ENCODE peak calls at places on chromosomes 12 and 14, in ten cellular contexts. T, A, H, C, Y, W, Q, N, P and J are unnamed samples.

GRCh38 chr14:106010783-106011182 is 484.4 kb downstream of the TMEM121 start:
- DNase-seq in T (no peak), A (no peak), H (no peak), C (no peak), Y (no peak), W (no peak), Q (no peak), N (no peak), P (no peak), J (no peak)

GRCh38 chr12:30822385-30823139 is 67.8 kb upstream of the CAPRIN2 start:
- DNase-seq in T (peak), A (peak), H (peak), C (peak), Y (peak), W (peak), Q (peak), N (peak), P (peak), J (peak)

GRCh38 chr12:6612247-6612646 is 5.1 kb upstream of the CHD4 start:
- DNase-seq in T (no peak), A (no peak), H (no peak), C (no peak), Y (no peak), W (no peak), Q (no peak), N (no peak), P (no peak), J (no peak)

GRCh38 chr12:57063991-57064725 is 14.2 kb upstream of the MYO1A start:
- DNase-seq in T (no peak), A (no peak), H (no peak), C (no peak), Y (no peak), W (no peak), Q (no peak), N (no peak), P (no peak), J (no peak)

GRCh38 chr12:94971923-94972322 is 31.6 kb downstream of the NDUFA12 start:
- DNase-seq in T (no peak), A (no peak), H (no peak), C (no peak), Y (no peak), W (no peak), Q (no peak), N (no peak), P (no peak), J (no peak)

GRCh38 chr12:42507031-42507430 is 82.5 kb downstream of the PRICKLE1 start:
- DNase-seq in T (no peak), A (no peak), H (no peak), C (no peak), Y (no peak), W (no peak), Q (no peak), N (no peak), P (no peak), J (no peak)

GRCh38 chr12:65825573-65826512 is 1.6 kb downstream of the HMGA2 start:
- DNase-seq in T (peak), A (no peak), H (peak), C (peak), Y (peak), W (no peak), Q (no peak), N (peak), P (no peak), J (peak)

GRCh38 chr12:7859552-7859951 is 13.2 kb downstream of the SLC2A14 start:
- DNase-seq in T (no peak), A (no peak), H (no peak), C (no peak), Y (no peak), W (no peak), Q (no peak), N (no peak), P (no peak), J (no peak)

GRCh38 chr12:107369679-107370078 is 276.3 kb upstream of the CRY1 start:
- DNase-seq in T (no peak), A (no peak), H (no peak), C (no peak), Y (no peak), W (no peak), Q (no peak), N (no peak), P (no peak), J (no peak)

GRCh38 chr12:49518914-49519573 is 19.8 kb upstream of the KCNH3 start:
- DNase-seq in T (no peak), A (no peak), H (no peak), C (no peak), Y (no peak), W (no peak), Q (no peak), N (no peak), P (no peak), J (no peak)

GRCh38 chr12:49524660-49525324 is 14.0 kb upstream of the KCNH3 start:
- DNase-seq in T (no peak), A (no peak), H (no peak), C (peak), Y (no peak), W (no peak), Q (no peak), N (no peak), P (no peak), J (no peak)

GRCh38 chr12:49515266-49515665 is 23.6 kb upstream of the KCNH3 start:
- DNase-seq in T (no peak), A (no peak), H (no peak), C (no peak), Y (no peak), W (no peak), Q (no peak), N (no peak), P (no peak), J (no peak)

GRCh38 chr12:49521391-49521790 is 17.4 kb upstream of the KCNH3 start:
- DNase-seq in T (no peak), A (no peak), H (no peak), C (no peak), Y (no peak), W (no peak), Q (no peak), N (no peak), P (no peak), J (no peak)

DNA sequence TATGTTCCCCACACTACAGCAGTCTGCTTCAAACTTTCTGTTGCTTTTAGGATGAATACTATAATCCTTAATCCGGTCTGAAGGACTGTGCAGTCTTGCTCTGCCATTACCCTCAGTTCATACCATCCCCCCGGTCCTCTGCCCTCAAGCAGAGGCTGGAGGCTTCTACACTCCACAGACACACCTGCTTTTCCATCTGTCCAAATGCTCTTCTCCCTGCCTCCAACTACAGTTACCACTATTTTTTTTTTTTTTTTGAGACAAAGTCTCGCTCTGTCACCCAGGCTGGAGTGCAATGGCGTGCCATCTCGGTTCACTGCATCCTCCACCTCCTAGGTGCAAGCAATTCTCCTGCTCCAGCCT is 19.3 kb upstream of the KCNH3 start:
- DNase-seq in T (no peak), A (no peak), H (no peak), C (no peak), Y (no peak), W (no peak), Q (no peak), N (no peak), P (no peak), J (no peak)
- H3K4me3 ChIP-seq in T (no peak), A (no peak), H (no peak), C (no peak), Y (no peak), W (no peak), Q (no peak), N (no peak), P (no peak), J (no peak)

DNA sequence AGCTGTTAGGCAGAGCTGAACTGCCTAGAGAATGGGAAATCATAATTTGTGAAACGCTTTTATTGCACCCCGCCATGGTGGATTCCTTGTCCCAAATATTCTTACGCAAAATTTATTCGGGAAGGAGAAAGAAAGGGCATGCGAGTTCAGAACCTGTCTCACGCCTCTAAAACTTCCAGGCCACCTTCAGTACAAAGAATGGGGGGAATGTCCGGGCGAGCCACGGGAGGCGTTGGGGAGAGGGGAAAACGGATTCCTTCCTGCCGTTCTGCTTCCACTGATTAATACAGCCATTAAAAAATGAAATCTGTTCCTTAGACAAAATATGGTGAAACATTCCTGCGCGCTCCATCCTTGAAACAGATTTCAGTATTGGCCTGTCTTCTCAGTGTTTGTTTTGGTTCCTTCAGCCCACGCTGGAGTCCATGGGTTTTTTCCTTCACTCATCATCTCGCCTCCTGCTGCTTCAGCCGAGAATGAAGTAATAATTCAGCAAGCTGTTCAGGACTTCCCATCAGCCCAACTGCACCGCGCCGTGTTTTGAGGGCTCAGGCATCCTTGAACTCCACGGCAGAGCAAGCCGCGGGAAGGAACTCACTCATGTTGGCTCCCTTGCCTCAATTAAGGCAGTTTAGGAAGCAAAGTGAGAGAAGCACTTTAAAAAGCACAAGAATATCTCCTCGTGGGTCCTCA is 47.7 kb upstream of the CDKN3 start:
- DNase-seq in T (peak), A (peak), H (no peak), C (no peak), Y (peak), W (no peak), Q (no peak), N (no peak), P (no peak), J (no peak)
- TF ChIP-seq CTCF in T (no peak), A (no peak), H (no peak), C (no peak), Y (no peak), W (no peak), Q (no peak), N (no peak), P (no peak), J (no peak)

DNA sequence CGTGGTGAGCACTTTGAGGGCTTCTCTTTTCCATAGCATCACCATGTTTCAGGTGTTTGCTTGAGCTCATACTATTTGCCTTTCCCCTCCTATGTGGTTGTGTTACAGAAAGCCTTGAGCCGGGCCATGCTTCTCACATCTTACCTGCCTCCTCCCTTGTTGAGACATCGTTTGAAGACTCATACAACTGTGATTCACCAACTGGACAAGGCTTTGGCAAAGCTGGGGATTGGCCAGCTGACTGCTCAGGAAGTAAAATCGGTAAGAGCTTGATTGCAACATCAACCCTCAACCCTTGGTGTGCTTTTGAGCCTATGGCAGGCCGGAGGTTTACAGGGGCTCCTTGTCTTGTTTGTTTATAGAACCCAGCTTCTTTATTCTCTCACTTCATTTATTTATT is 8.1 kb downstream of the LETMD1 start:
- DNase-seq in T (no peak), A (no peak), H (no peak), C (peak), Y (no peak), W (no peak), Q (no peak), N (no peak), P (no peak), J (no peak)
- H3K27ac ChIP-seq in T (no peak), A (no peak), H (no peak), C (no peak), Y (no peak), W (no peak), Q (no peak), N (no peak), P (no peak), J (no peak)

DNA sequence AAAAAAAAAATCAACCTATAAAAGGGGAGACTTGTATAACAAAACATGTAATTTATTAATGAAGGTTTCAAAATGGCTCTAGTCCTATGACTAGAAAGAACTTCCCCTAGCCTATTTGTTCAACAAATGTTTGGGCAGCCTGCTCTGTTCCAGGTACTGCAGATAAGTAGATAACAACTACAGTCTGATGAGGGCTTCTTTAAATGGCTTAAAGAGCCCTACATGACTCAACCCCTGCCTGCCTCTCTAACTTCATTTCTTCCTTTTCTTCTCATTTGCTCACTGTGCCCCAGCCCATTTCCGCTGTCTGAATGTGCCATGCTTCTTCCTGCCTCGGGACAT is 21.5 kb downstream of the ALDH6A1 start:
- DNase-seq in T (no peak), A (no peak), H (no peak), C (no peak), Y (no peak), W (no peak), Q (no peak), N (no peak), P (no peak), J (no peak)
- H3K4me3 ChIP-seq in T (no peak), A (no peak), H (no peak), C (no peak), Y (no peak), W (no peak), Q (no peak), N (no peak), P (no peak), J (no peak)